ENCODE peak calls at places on chromosome 1, in five cellular contexts. U, K, C, H and S are unnamed samples.

GRCh38 chr1:212794561-212795014 is 2.9 kb downstream of the TATDN3 start:
- DNase-seq in K (no peak), H (no peak), U (no peak), C (no peak), S (no peak)

GRCh38 chr1:44208216-44208615 is 5.1 kb upstream of the DMAP1 start:
- DNase-seq in H (no peak), U (no peak), C (no peak), K (no peak), S (no peak)

GRCh38 chr1:241825581-241825980 is 22.4 kb upstream of the EXO1 start:
- DNase-seq in K (no peak), C (peak), H (no peak), U (no peak), S (no peak)

GRCh38 chr1:48036693-48037386 is 39.7 kb upstream of the TRABD2B start:
- DNase-seq in C (peak), K (no peak), U (no peak), H (no peak), S (no peak)

GRCh38 chr1:113765306-113765705 is 6.0 kb upstream of the PHTF1 start:
- DNase-seq in H (no peak), C (peak), K (no peak), U (no peak), S (no peak)

GRCh38 chr1:212555426-212555825 is 53.1 kb upstream of the ATF3 start:
- DNase-seq in H (no peak), K (no peak), C (no peak), U (no peak), S (no peak)

GRCh38 chr1:247054992-247055415 is 23.6 kb downstream of the ZNF670 start:
- DNase-seq in U (no peak), C (peak), K (no peak), H (no peak), S (no peak)

GRCh38 chr1:2273401-2274090 is 45.4 kb downstream of the SKI start:
- DNase-seq in U (no peak), C (no peak), K (no peak), H (no peak), S (no peak)

GRCh38 chr1:182315157-182315556 is 76.4 kb downstream of the GLUL start:
- DNase-seq in K (no peak), C (no peak), H (no peak), U (peak), S (no peak)

GRCh38 chr1:184483101-184483813 is 96.4 kb downstream of the C1orf21 start:
- DNase-seq in H (no peak), K (no peak), U (no peak), C (peak), S (no peak)

GRCh38 chr1:229689273-229689672 is 63.2 kb downstream of the URB2 start:
- DNase-seq in K (no peak), H (no peak), C (no peak), U (no peak), S (no peak)

GRCh38 chr1:109979489-109980091 is 5.0 kb upstream of the AHCYL1 start:
- DNase-seq in K (no peak), U (peak), C (peak), H (no peak), S (no peak)

GRCh38 chr1:15001317-15001900 is 152.1 kb upstream of the TMEM51 start:
- DNase-seq in H (no peak), K (no peak), U (no peak), C (no peak), S (no peak)

GRCh38 chr1:83746234-83746633 is 252.7 kb downstream of the TTLL7 start:
- DNase-seq in U (no peak), K (no peak), H (no peak), C (no peak), S (no peak)

GRCh38 chr1:1630191-1630964 is 1.6 kb upstream of the MMP23B start:
- DNase-seq in K (peak), C (peak), H (no peak), U (peak), S (peak)

GRCh38 chr1:193406901-193407300 is 220.5 kb upstream of the B3GALT2 start:
- DNase-seq in U (no peak), H (no peak), K (no peak), C (peak), S (no peak)

GRCh38 chr1:193412748-193413147 is 226.3 kb upstream of the B3GALT2 start:
- DNase-seq in U (no peak), H (no peak), K (no peak), C (no peak), S (no peak)

GRCh38 chr1:193413376-193413775 is 227.0 kb upstream of the B3GALT2 start:
- DNase-seq in C (no peak), H (no peak), K (no peak), U (no peak), S (no peak)

GRCh38 chr1:193411771-193412170 is 225.4 kb upstream of the B3GALT2 start:
- DNase-seq in K (no peak), U (no peak), C (no peak), H (no peak), S (no peak)

GRCh38 chr1:193408782-193409293 is 222.4 kb upstream of the B3GALT2 start:
- DNase-seq in U (peak), K (peak), H (peak), C (peak), S (peak)
- H3K4me3 ChIP-seq in U (no peak), K (peak), H (peak), C (no peak), S (peak)

DNA sequence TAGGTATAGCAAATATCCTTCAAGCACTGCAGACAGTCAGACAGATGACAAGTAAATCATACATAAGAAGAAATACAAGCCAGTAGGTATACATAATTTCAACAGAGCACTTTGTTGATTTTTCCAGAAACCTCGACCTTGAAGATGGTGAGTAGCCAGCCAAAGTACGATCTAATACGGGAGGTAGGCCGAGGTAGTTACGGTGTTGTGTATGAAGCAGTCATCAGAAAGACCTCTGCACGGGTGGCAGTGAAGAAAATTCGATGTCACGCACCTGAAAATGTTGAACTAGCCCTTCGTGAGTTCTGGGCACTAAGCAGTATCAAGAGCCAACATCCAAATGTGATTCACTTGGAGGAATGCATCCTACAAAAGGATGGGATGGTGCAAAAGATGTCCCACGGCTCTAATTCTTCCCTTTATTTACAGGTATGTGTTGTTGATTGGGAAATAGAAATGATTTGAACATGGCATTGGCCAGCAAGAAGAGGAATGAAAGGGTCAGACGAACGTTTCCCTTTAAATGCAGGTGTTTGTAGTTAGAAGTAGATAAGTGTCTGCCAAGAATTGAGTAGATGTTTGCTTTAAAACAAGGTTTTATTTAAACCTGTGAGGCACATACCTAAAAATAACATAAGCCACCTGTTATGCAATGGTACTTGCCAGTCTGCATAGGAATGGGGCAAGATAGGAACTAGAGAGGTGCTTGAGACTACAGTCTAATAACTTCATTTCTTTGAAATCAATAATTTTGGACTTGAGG is 2.7 kb downstream of the PDIK1L start:
- DNase-seq in U (no peak), K (no peak), H (no peak), C (no peak), S (no peak)
- H3K4me3 ChIP-seq in U (no peak), K (peak), H (no peak), C (no peak), S (no peak)

DNA sequence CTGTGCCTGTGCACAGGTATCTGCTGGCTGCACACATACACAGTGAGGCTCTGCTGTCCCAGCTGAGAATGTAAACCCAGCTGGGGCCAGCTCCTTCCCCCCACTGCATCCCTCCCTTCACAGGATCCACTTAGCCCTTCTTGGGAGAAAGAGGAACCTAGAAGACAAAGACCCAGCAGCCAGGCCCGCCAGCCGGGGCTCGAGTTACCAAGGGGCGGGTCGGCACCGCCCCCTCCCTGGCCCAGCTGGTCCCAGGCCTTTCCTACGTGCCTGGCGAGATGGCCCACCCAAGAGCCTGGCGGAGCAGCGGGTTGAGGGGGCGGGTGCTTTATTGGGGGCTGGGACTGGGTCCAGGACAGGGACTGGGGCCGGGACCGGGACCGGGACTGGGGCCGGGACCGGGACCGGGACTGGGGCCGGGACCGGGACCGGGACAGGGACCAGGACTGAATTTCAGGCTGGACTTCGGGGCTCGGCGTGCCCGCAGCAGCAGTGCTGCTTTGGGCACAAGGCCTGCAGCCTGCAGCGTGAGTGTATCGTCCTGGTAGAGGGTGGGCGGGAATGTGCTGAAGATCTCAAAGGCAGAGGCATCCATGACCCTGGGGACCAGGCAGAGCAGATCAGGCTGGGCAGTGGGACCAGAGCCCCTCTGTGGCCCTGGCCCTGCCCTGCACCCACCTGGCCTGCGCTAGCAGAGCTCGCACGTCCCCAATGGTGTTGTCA is 2.2 kb downstream of the SH3BGRL3 start:
- DNase-seq in U (no peak), K (peak), C (peak), H (peak), S (no peak)
- H3K4me3 ChIP-seq in U (no peak), K (peak), C (peak), H (no peak), S (peak)

GRCh38 chr1:85406887-85407593 is 57.9 kb downstream of the DDAH1 start:
- DNase-seq in H (peak), K (no peak), C (peak), U (no peak), S (no peak)
- H3K4me3 ChIP-seq in H (no peak), K (no peak), C (peak), U (no peak), S (no peak)

GRCh38 chr1:65791860-65792670 is 630 bp upstream of the PDE4B start:
- DNase-seq in C (no peak), U (peak), K (peak), H (no peak), S (no peak)
- H3K4me3 ChIP-seq in C (peak), U (no peak), K (peak), H (no peak), S (peak)

DNA sequence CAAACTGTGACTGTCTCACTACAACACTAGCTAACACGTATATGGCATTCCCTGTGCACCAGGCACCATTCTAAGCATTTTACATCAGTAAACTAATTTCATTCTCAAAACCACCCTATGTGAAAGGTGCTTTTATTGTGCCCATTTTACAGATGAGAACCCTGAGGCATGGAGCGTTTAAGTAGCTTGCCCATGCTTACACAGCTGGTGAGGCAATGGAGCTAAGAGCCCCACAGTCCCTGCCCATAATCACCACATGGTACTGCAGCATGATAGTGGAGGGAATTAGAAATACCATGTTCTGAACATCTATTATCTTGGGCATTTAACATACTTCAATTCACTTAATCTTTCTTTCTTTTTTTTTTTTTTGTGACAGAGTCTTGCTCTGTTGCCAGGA is 31.1 kb upstream of the KLHDC8A start:
- DNase-seq in K (no peak), U (no peak), C (no peak), H (no peak), S (no peak)
- H3K4me3 ChIP-seq in K (no peak), U (no peak), C (no peak), H (no peak), S (no peak)

GRCh38 chr1:85149805-85150204 is 51.0 kb downstream of the SYDE2 start:
- DNase-seq in K (no peak), H (no peak), U (no peak), C (no peak), S (no peak)
- H3K4me3 ChIP-seq in K (no peak), H (no peak), U (no peak), C (no peak), S (no peak)